ENCODE peak calls at places on chromosomes 12 and 14, in nine cellular contexts. One of them, this sample, is unnamed.
A peak's percentile ranks its signal among the peaks of the same experiment; 100 is the strongest.

GRCh38 chr14:26597136-26598080 is at the start of gene NOVA1:
- DNase-seq in ACHN: peak; percentile 14
- DNase-seq in pulmonary artery endothelial cell: no peak
- DNase-seq in T1000: peak; percentile 6
- DNase-seq in activated CD8-positive, alpha-beta memory T cell treated with anti-CD3 and anti-CD28 coated beads for 24 hours: no peak
- DNase-seq in activated T-helper 1 cell treated with anti-CD3 and anti-CD28 coated beads, Interleukin-12 subunit alpha, Interleukin-12 subunit beta, Interleukin-2, Interleukin-4 antibody, amounts not matched to agents 30 ng/mL and 10 ng/mL and 1 ng/mL, durations not matched to agents 14 hours and 24 hours and 36 hours: no peak
- DNase-seq in activated gamma-delta T cell treated with Interleukin-2 at 50 U/mL for 16 hours: no peak
- DNase-seq in mucosa of descending colon: peak; percentile 28
- DNase-seq in memory B cell: no peak
- DNase-seq in this sample: no peak

GRCh38 chr14:24941719-24942118 is 108.2 kb downstream of the STXBP6 start:
- DNase-seq in ACHN: no peak
- DNase-seq in pulmonary artery endothelial cell: no peak
- DNase-seq in T1000: no peak
- DNase-seq in activated CD8-positive, alpha-beta memory T cell treated with anti-CD3 and anti-CD28 coated beads for 24 hours: no peak
- DNase-seq in activated T-helper 1 cell treated with anti-CD3 and anti-CD28 coated beads, Interleukin-12 subunit alpha, Interleukin-12 subunit beta, Interleukin-2, Interleukin-4 antibody, amounts not matched to agents 30 ng/mL and 10 ng/mL and 1 ng/mL, durations not matched to agents 14 hours and 24 hours and 36 hours: no peak
- DNase-seq in activated gamma-delta T cell treated with Interleukin-2 at 50 U/mL for 16 hours: no peak
- DNase-seq in mucosa of descending colon: peak; percentile 72
- DNase-seq in memory B cell: no peak
- DNase-seq in this sample: no peak

GRCh38 chr14:32559048-32559447 is 229.9 kb downstream of the AKAP6 start:
- DNase-seq in ACHN: no peak
- DNase-seq in pulmonary artery endothelial cell: no peak
- DNase-seq in T1000: no peak
- DNase-seq in activated CD8-positive, alpha-beta memory T cell treated with anti-CD3 and anti-CD28 coated beads for 24 hours: no peak
- DNase-seq in activated T-helper 1 cell treated with anti-CD3 and anti-CD28 coated beads, Interleukin-12 subunit alpha, Interleukin-12 subunit beta, Interleukin-2, Interleukin-4 antibody, amounts not matched to agents 30 ng/mL and 10 ng/mL and 1 ng/mL, durations not matched to agents 14 hours and 24 hours and 36 hours: no peak
- DNase-seq in activated gamma-delta T cell treated with Interleukin-2 at 50 U/mL for 16 hours: no peak
- DNase-seq in mucosa of descending colon: no peak
- DNase-seq in memory B cell: no peak
- DNase-seq in this sample: no peak

GRCh38 chr12:120758798-120759590 is 33.4 kb downstream of the ACADS start:
- DNase-seq in ACHN: no peak
- DNase-seq in pulmonary artery endothelial cell: no peak
- DNase-seq in T1000: no peak
- DNase-seq in activated CD8-positive, alpha-beta memory T cell treated with anti-CD3 and anti-CD28 coated beads for 24 hours: no peak
- DNase-seq in activated T-helper 1 cell treated with anti-CD3 and anti-CD28 coated beads, Interleukin-12 subunit alpha, Interleukin-12 subunit beta, Interleukin-2, Interleukin-4 antibody, amounts not matched to agents 30 ng/mL and 10 ng/mL and 1 ng/mL, durations not matched to agents 14 hours and 24 hours and 36 hours: no peak
- DNase-seq in activated gamma-delta T cell treated with Interleukin-2 at 50 U/mL for 16 hours: no peak
- DNase-seq in mucosa of descending colon: no peak
- DNase-seq in memory B cell: no peak
- DNase-seq in this sample: no peak

GRCh38 chr14:91058017-91058675 is 2.3 kb downstream of the RPS6KA5 start:
- DNase-seq in ACHN: peak; percentile 80
- DNase-seq in pulmonary artery endothelial cell: no peak
- DNase-seq in T1000: no peak
- DNase-seq in activated CD8-positive, alpha-beta memory T cell treated with anti-CD3 and anti-CD28 coated beads for 24 hours: no peak
- DNase-seq in activated T-helper 1 cell treated with anti-CD3 and anti-CD28 coated beads, Interleukin-12 subunit alpha, Interleukin-12 subunit beta, Interleukin-2, Interleukin-4 antibody, amounts not matched to agents 30 ng/mL and 10 ng/mL and 1 ng/mL, durations not matched to agents 14 hours and 24 hours and 36 hours: no peak
- DNase-seq in activated gamma-delta T cell treated with Interleukin-2 at 50 U/mL for 16 hours: no peak
- DNase-seq in mucosa of descending colon: no peak
- DNase-seq in memory B cell: no peak
- DNase-seq in this sample: no peak

GRCh38 chr14:103319422-103319821 is 14.6 kb upstream of the EIF5 start:
- DNase-seq in ACHN: no peak
- DNase-seq in pulmonary artery endothelial cell: no peak
- DNase-seq in T1000: no peak
- DNase-seq in activated CD8-positive, alpha-beta memory T cell treated with anti-CD3 and anti-CD28 coated beads for 24 hours: no peak
- DNase-seq in activated T-helper 1 cell treated with anti-CD3 and anti-CD28 coated beads, Interleukin-12 subunit alpha, Interleukin-12 subunit beta, Interleukin-2, Interleukin-4 antibody, amounts not matched to agents 30 ng/mL and 10 ng/mL and 1 ng/mL, durations not matched to agents 14 hours and 24 hours and 36 hours: no peak
- DNase-seq in activated gamma-delta T cell treated with Interleukin-2 at 50 U/mL for 16 hours: no peak
- DNase-seq in mucosa of descending colon: no peak
- DNase-seq in memory B cell: no peak
- DNase-seq in this sample: no peak

GRCh38 chr12:100668939-100669536 is 95.6 kb downstream of the GAS2L3 start:
- DNase-seq in ACHN: peak; percentile 85
- DNase-seq in pulmonary artery endothelial cell: peak; percentile 43
- DNase-seq in T1000: peak; percentile 57
- DNase-seq in activated CD8-positive, alpha-beta memory T cell treated with anti-CD3 and anti-CD28 coated beads for 24 hours: peak; percentile 73
- DNase-seq in activated T-helper 1 cell treated with anti-CD3 and anti-CD28 coated beads, Interleukin-12 subunit alpha, Interleukin-12 subunit beta, Interleukin-2, Interleukin-4 antibody, amounts not matched to agents 30 ng/mL and 10 ng/mL and 1 ng/mL, durations not matched to agents 14 hours and 24 hours and 36 hours: peak; percentile 10
- DNase-seq in activated gamma-delta T cell treated with Interleukin-2 at 50 U/mL for 16 hours: no peak
- DNase-seq in mucosa of descending colon: peak; percentile 92
- DNase-seq in memory B cell: peak; percentile 9
- DNase-seq in this sample: peak; percentile 48

GRCh38 chr14:80425686-80426085 is 214.4 kb upstream of the DIO2 start:
- DNase-seq in ACHN: peak; percentile 67
- DNase-seq in pulmonary artery endothelial cell: peak; percentile 49
- DNase-seq in T1000: peak; percentile 69
- DNase-seq in activated CD8-positive, alpha-beta memory T cell treated with anti-CD3 and anti-CD28 coated beads for 24 hours: no peak
- DNase-seq in activated T-helper 1 cell treated with anti-CD3 and anti-CD28 coated beads, Interleukin-12 subunit alpha, Interleukin-12 subunit beta, Interleukin-2, Interleukin-4 antibody, amounts not matched to agents 30 ng/mL and 10 ng/mL and 1 ng/mL, durations not matched to agents 14 hours and 24 hours and 36 hours: no peak
- DNase-seq in activated gamma-delta T cell treated with Interleukin-2 at 50 U/mL for 16 hours: no peak
- DNase-seq in mucosa of descending colon: no peak
- DNase-seq in memory B cell: no peak
- DNase-seq in this sample: no peak

GRCh38 chr14:101481557-101481956 is 79.7 kb upstream of the DIO3 start:
- DNase-seq in ACHN: no peak
- DNase-seq in pulmonary artery endothelial cell: no peak
- DNase-seq in T1000: no peak
- DNase-seq in activated CD8-positive, alpha-beta memory T cell treated with anti-CD3 and anti-CD28 coated beads for 24 hours: no peak
- DNase-seq in activated T-helper 1 cell treated with anti-CD3 and anti-CD28 coated beads, Interleukin-12 subunit alpha, Interleukin-12 subunit beta, Interleukin-2, Interleukin-4 antibody, amounts not matched to agents 30 ng/mL and 10 ng/mL and 1 ng/mL, durations not matched to agents 14 hours and 24 hours and 36 hours: no peak
- DNase-seq in activated gamma-delta T cell treated with Interleukin-2 at 50 U/mL for 16 hours: no peak
- DNase-seq in mucosa of descending colon: no peak
- DNase-seq in memory B cell: no peak
- DNase-seq in this sample: no peak

GRCh38 chr14:27392153-27392552 is 794.3 kb upstream of the NOVA1 start:
- DNase-seq in ACHN: no peak
- DNase-seq in pulmonary artery endothelial cell: peak; percentile 13
- DNase-seq in T1000: no peak
- DNase-seq in activated CD8-positive, alpha-beta memory T cell treated with anti-CD3 and anti-CD28 coated beads for 24 hours: no peak
- DNase-seq in activated T-helper 1 cell treated with anti-CD3 and anti-CD28 coated beads, Interleukin-12 subunit alpha, Interleukin-12 subunit beta, Interleukin-2, Interleukin-4 antibody, amounts not matched to agents 30 ng/mL and 10 ng/mL and 1 ng/mL, durations not matched to agents 14 hours and 24 hours and 36 hours: no peak
- DNase-seq in activated gamma-delta T cell treated with Interleukin-2 at 50 U/mL for 16 hours: no peak
- DNase-seq in mucosa of descending colon: no peak
- DNase-seq in memory B cell: no peak
- DNase-seq in this sample: no peak

GRCh38 chr14:25537846-25538455 is 488.0 kb upstream of the STXBP6 start:
- DNase-seq in ACHN: peak; percentile 51
- DNase-seq in pulmonary artery endothelial cell: no peak
- DNase-seq in T1000: no peak
- DNase-seq in activated CD8-positive, alpha-beta memory T cell treated with anti-CD3 and anti-CD28 coated beads for 24 hours: no peak
- DNase-seq in activated T-helper 1 cell treated with anti-CD3 and anti-CD28 coated beads, Interleukin-12 subunit alpha, Interleukin-12 subunit beta, Interleukin-2, Interleukin-4 antibody, amounts not matched to agents 30 ng/mL and 10 ng/mL and 1 ng/mL, durations not matched to agents 14 hours and 24 hours and 36 hours: no peak
- DNase-seq in activated gamma-delta T cell treated with Interleukin-2 at 50 U/mL for 16 hours: no peak
- DNase-seq in mucosa of descending colon: peak; percentile 69
- DNase-seq in memory B cell: no peak
- DNase-seq in this sample: no peak

GRCh38 chr14:51554953-51555352 is 96.8 kb upstream of the FRMD6 start:
- DNase-seq in ACHN: peak; percentile 72
- DNase-seq in pulmonary artery endothelial cell: no peak
- DNase-seq in T1000: peak; percentile 3
- DNase-seq in activated CD8-positive, alpha-beta memory T cell treated with anti-CD3 and anti-CD28 coated beads for 24 hours: no peak
- DNase-seq in activated T-helper 1 cell treated with anti-CD3 and anti-CD28 coated beads, Interleukin-12 subunit alpha, Interleukin-12 subunit beta, Interleukin-2, Interleukin-4 antibody, amounts not matched to agents 30 ng/mL and 10 ng/mL and 1 ng/mL, durations not matched to agents 14 hours and 24 hours and 36 hours: no peak
- DNase-seq in activated gamma-delta T cell treated with Interleukin-2 at 50 U/mL for 16 hours: no peak
- DNase-seq in mucosa of descending colon: no peak
- DNase-seq in memory B cell: no peak
- DNase-seq in this sample: no peak

GRCh38 chr12:96044017-96044985 is 8.9 kb upstream of the LTA4H start:
- DNase-seq in ACHN: no peak
- DNase-seq in pulmonary artery endothelial cell: no peak
- DNase-seq in T1000: no peak
- DNase-seq in activated CD8-positive, alpha-beta memory T cell treated with anti-CD3 and anti-CD28 coated beads for 24 hours: no peak
- DNase-seq in activated T-helper 1 cell treated with anti-CD3 and anti-CD28 coated beads, Interleukin-12 subunit alpha, Interleukin-12 subunit beta, Interleukin-2, Interleukin-4 antibody, amounts not matched to agents 30 ng/mL and 10 ng/mL and 1 ng/mL, durations not matched to agents 14 hours and 24 hours and 36 hours: no peak
- DNase-seq in activated gamma-delta T cell treated with Interleukin-2 at 50 U/mL for 16 hours: no peak
- DNase-seq in mucosa of descending colon: no peak
- DNase-seq in memory B cell: no peak
- DNase-seq in this sample: no peak

GRCh38 chr12:50618864-50619609 is 114.3 kb downstream of the DIP2B start:
- DNase-seq in ACHN: peak; percentile 77
- DNase-seq in pulmonary artery endothelial cell: no peak
- DNase-seq in T1000: no peak
- DNase-seq in activated CD8-positive, alpha-beta memory T cell treated with anti-CD3 and anti-CD28 coated beads for 24 hours: no peak
- DNase-seq in activated T-helper 1 cell treated with anti-CD3 and anti-CD28 coated beads, Interleukin-12 subunit alpha, Interleukin-12 subunit beta, Interleukin-2, Interleukin-4 antibody, amounts not matched to agents 30 ng/mL and 10 ng/mL and 1 ng/mL, durations not matched to agents 14 hours and 24 hours and 36 hours: no peak
- DNase-seq in activated gamma-delta T cell treated with Interleukin-2 at 50 U/mL for 16 hours: no peak
- DNase-seq in mucosa of descending colon: no peak
- DNase-seq in memory B cell: no peak
- DNase-seq in this sample: no peak

GRCh38 chr12:88325076-88325827 is 183.1 kb downstream of the TMTC3 start:
- DNase-seq in ACHN: peak; percentile 66
- DNase-seq in pulmonary artery endothelial cell: peak; percentile 46
- DNase-seq in T1000: peak; percentile 99
- DNase-seq in activated CD8-positive, alpha-beta memory T cell treated with anti-CD3 and anti-CD28 coated beads for 24 hours: no peak
- DNase-seq in activated T-helper 1 cell treated with anti-CD3 and anti-CD28 coated beads, Interleukin-12 subunit alpha, Interleukin-12 subunit beta, Interleukin-2, Interleukin-4 antibody, amounts not matched to agents 30 ng/mL and 10 ng/mL and 1 ng/mL, durations not matched to agents 14 hours and 24 hours and 36 hours: no peak
- DNase-seq in activated gamma-delta T cell treated with Interleukin-2 at 50 U/mL for 16 hours: no peak
- DNase-seq in mucosa of descending colon: peak; percentile 11
- DNase-seq in memory B cell: no peak
- DNase-seq in this sample: no peak

GRCh38 chr12:52622349-52622748 is 4.0 kb upstream of the KRT73 start:
- DNase-seq in ACHN: no peak
- DNase-seq in pulmonary artery endothelial cell: no peak
- DNase-seq in T1000: no peak
- DNase-seq in activated CD8-positive, alpha-beta memory T cell treated with anti-CD3 and anti-CD28 coated beads for 24 hours: peak; percentile 24
- DNase-seq in activated T-helper 1 cell treated with anti-CD3 and anti-CD28 coated beads, Interleukin-12 subunit alpha, Interleukin-12 subunit beta, Interleukin-2, Interleukin-4 antibody, amounts not matched to agents 30 ng/mL and 10 ng/mL and 1 ng/mL, durations not matched to agents 14 hours and 24 hours and 36 hours: no peak
- DNase-seq in activated gamma-delta T cell treated with Interleukin-2 at 50 U/mL for 16 hours: no peak
- DNase-seq in mucosa of descending colon: no peak
- DNase-seq in memory B cell: no peak
- DNase-seq in this sample: no peak

GRCh38 chr12:68406134-68406576 is 74.0 kb upstream of the MDM1 start:
- DNase-seq in ACHN: peak; percentile 27
- DNase-seq in pulmonary artery endothelial cell: peak; percentile 90
- DNase-seq in T1000: peak; percentile 14
- DNase-seq in activated CD8-positive, alpha-beta memory T cell treated with anti-CD3 and anti-CD28 coated beads for 24 hours: no peak
- DNase-seq in activated T-helper 1 cell treated with anti-CD3 and anti-CD28 coated beads, Interleukin-12 subunit alpha, Interleukin-12 subunit beta, Interleukin-2, Interleukin-4 antibody, amounts not matched to agents 30 ng/mL and 10 ng/mL and 1 ng/mL, durations not matched to agents 14 hours and 24 hours and 36 hours: no peak
- DNase-seq in activated gamma-delta T cell treated with Interleukin-2 at 50 U/mL for 16 hours: no peak
- DNase-seq in mucosa of descending colon: peak; percentile 93
- DNase-seq in memory B cell: no peak
- DNase-seq in this sample: no peak

GRCh38 chr14:28609228-28609828 is 157.3 kb upstream of the FOXG1 start:
- DNase-seq in ACHN: peak; percentile 48
- DNase-seq in pulmonary artery endothelial cell: peak; percentile 19
- DNase-seq in T1000: peak; percentile 41
- DNase-seq in activated CD8-positive, alpha-beta memory T cell treated with anti-CD3 and anti-CD28 coated beads for 24 hours: no peak
- DNase-seq in activated T-helper 1 cell treated with anti-CD3 and anti-CD28 coated beads, Interleukin-12 subunit alpha, Interleukin-12 subunit beta, Interleukin-2, Interleukin-4 antibody, amounts not matched to agents 30 ng/mL and 10 ng/mL and 1 ng/mL, durations not matched to agents 14 hours and 24 hours and 36 hours: no peak
- DNase-seq in activated gamma-delta T cell treated with Interleukin-2 at 50 U/mL for 16 hours: no peak
- DNase-seq in mucosa of descending colon: peak; percentile 64
- DNase-seq in memory B cell: no peak
- DNase-seq in this sample: no peak

GRCh38 chr12:119328111-119328510 is 6.4 kb upstream of the CCDC60 start:
- DNase-seq in ACHN: peak; percentile 38
- DNase-seq in pulmonary artery endothelial cell: no peak
- DNase-seq in T1000: no peak
- DNase-seq in activated CD8-positive, alpha-beta memory T cell treated with anti-CD3 and anti-CD28 coated beads for 24 hours: no peak
- DNase-seq in activated T-helper 1 cell treated with anti-CD3 and anti-CD28 coated beads, Interleukin-12 subunit alpha, Interleukin-12 subunit beta, Interleukin-2, Interleukin-4 antibody, amounts not matched to agents 30 ng/mL and 10 ng/mL and 1 ng/mL, durations not matched to agents 14 hours and 24 hours and 36 hours: no peak
- DNase-seq in activated gamma-delta T cell treated with Interleukin-2 at 50 U/mL for 16 hours: no peak
- DNase-seq in mucosa of descending colon: peak; percentile 33
- DNase-seq in memory B cell: no peak
- DNase-seq in this sample: no peak

GRCh38 chr12:94982456-94982855 is 21.0 kb downstream of the NDUFA12 start:
- DNase-seq in ACHN: peak; percentile 63
- DNase-seq in pulmonary artery endothelial cell: no peak
- DNase-seq in T1000: no peak
- DNase-seq in activated CD8-positive, alpha-beta memory T cell treated with anti-CD3 and anti-CD28 coated beads for 24 hours: no peak
- DNase-seq in activated T-helper 1 cell treated with anti-CD3 and anti-CD28 coated beads, Interleukin-12 subunit alpha, Interleukin-12 subunit beta, Interleukin-2, Interleukin-4 antibody, amounts not matched to agents 30 ng/mL and 10 ng/mL and 1 ng/mL, durations not matched to agents 14 hours and 24 hours and 36 hours: no peak
- DNase-seq in activated gamma-delta T cell treated with Interleukin-2 at 50 U/mL for 16 hours: no peak
- DNase-seq in mucosa of descending colon: no peak
- DNase-seq in memory B cell: no peak
- DNase-seq in this sample: no peak

GRCh38 chr14:94113073-94113472 is 2.5 kb downstream of the IFI27 start:
- DNase-seq in ACHN: no peak
- DNase-seq in pulmonary artery endothelial cell: no peak
- DNase-seq in T1000: no peak
- DNase-seq in activated CD8-positive, alpha-beta memory T cell treated with anti-CD3 and anti-CD28 coated beads for 24 hours: no peak
- DNase-seq in activated T-helper 1 cell treated with anti-CD3 and anti-CD28 coated beads, Interleukin-12 subunit alpha, Interleukin-12 subunit beta, Interleukin-2, Interleukin-4 antibody, amounts not matched to agents 30 ng/mL and 10 ng/mL and 1 ng/mL, durations not matched to agents 14 hours and 24 hours and 36 hours: no peak
- DNase-seq in activated gamma-delta T cell treated with Interleukin-2 at 50 U/mL for 16 hours: no peak
- DNase-seq in mucosa of descending colon: no peak
- DNase-seq in memory B cell: no peak
- DNase-seq in this sample: no peak

GRCh38 chr12:100445081-100445481 is 28.6 kb upstream of the NR1H4 start:
- DNase-seq in ACHN: no peak
- DNase-seq in pulmonary artery endothelial cell: no peak
- DNase-seq in T1000: no peak
- DNase-seq in activated CD8-positive, alpha-beta memory T cell treated with anti-CD3 and anti-CD28 coated beads for 24 hours: no peak
- DNase-seq in activated T-helper 1 cell treated with anti-CD3 and anti-CD28 coated beads, Interleukin-12 subunit alpha, Interleukin-12 subunit beta, Interleukin-2, Interleukin-4 antibody, amounts not matched to agents 30 ng/mL and 10 ng/mL and 1 ng/mL, durations not matched to agents 14 hours and 24 hours and 36 hours: no peak
- DNase-seq in activated gamma-delta T cell treated with Interleukin-2 at 50 U/mL for 16 hours: no peak
- DNase-seq in mucosa of descending colon: no peak
- DNase-seq in memory B cell: no peak
- DNase-seq in this sample: no peak

GRCh38 chr14:63603749-63604277 is 37.9 kb downstream of the WDR89 start:
- DNase-seq in ACHN: no peak
- DNase-seq in pulmonary artery endothelial cell: no peak
- DNase-seq in T1000: no peak
- DNase-seq in activated CD8-positive, alpha-beta memory T cell treated with anti-CD3 and anti-CD28 coated beads for 24 hours: no peak
- DNase-seq in activated T-helper 1 cell treated with anti-CD3 and anti-CD28 coated beads, Interleukin-12 subunit alpha, Interleukin-12 subunit beta, Interleukin-2, Interleukin-4 antibody, amounts not matched to agents 30 ng/mL and 10 ng/mL and 1 ng/mL, durations not matched to agents 14 hours and 24 hours and 36 hours: no peak
- DNase-seq in activated gamma-delta T cell treated with Interleukin-2 at 50 U/mL for 16 hours: no peak
- DNase-seq in mucosa of descending colon: no peak
- DNase-seq in memory B cell: no peak
- DNase-seq in this sample: no peak

GRCh38 chr12:67909091-67909531 is 80.1 kb upstream of the IFNG-AS1 start:
- DNase-seq in ACHN: peak; percentile 87
- DNase-seq in pulmonary artery endothelial cell: no peak
- DNase-seq in T1000: peak; percentile 11
- DNase-seq in activated CD8-positive, alpha-beta memory T cell treated with anti-CD3 and anti-CD28 coated beads for 24 hours: no peak
- DNase-seq in activated T-helper 1 cell treated with anti-CD3 and anti-CD28 coated beads, Interleukin-12 subunit alpha, Interleukin-12 subunit beta, Interleukin-2, Interleukin-4 antibody, amounts not matched to agents 30 ng/mL and 10 ng/mL and 1 ng/mL, durations not matched to agents 14 hours and 24 hours and 36 hours: no peak
- DNase-seq in activated gamma-delta T cell treated with Interleukin-2 at 50 U/mL for 16 hours: no peak
- DNase-seq in mucosa of descending colon: no peak
- DNase-seq in memory B cell: no peak
- DNase-seq in this sample: no peak

GRCh38 chr12:124605150-124605549 is 37.7 kb upstream of the NCOR2 start:
- DNase-seq in ACHN: no peak
- DNase-seq in pulmonary artery endothelial cell: no peak
- DNase-seq in T1000: no peak
- DNase-seq in activated CD8-positive, alpha-beta memory T cell treated with anti-CD3 and anti-CD28 coated beads for 24 hours: no peak
- DNase-seq in activated T-helper 1 cell treated with anti-CD3 and anti-CD28 coated beads, Interleukin-12 subunit alpha, Interleukin-12 subunit beta, Interleukin-2, Interleukin-4 antibody, amounts not matched to agents 30 ng/mL and 10 ng/mL and 1 ng/mL, durations not matched to agents 14 hours and 24 hours and 36 hours: no peak
- DNase-seq in activated gamma-delta T cell treated with Interleukin-2 at 50 U/mL for 16 hours: no peak
- DNase-seq in mucosa of descending colon: no peak
- DNase-seq in memory B cell: no peak
- DNase-seq in this sample: no peak

GRCh38 chr14:53356361-53357150 is 203.4 kb upstream of the DDHD1 start:
- DNase-seq in ACHN: no peak
- DNase-seq in pulmonary artery endothelial cell: no peak
- DNase-seq in T1000: no peak
- DNase-seq in activated CD8-positive, alpha-beta memory T cell treated with anti-CD3 and anti-CD28 coated beads for 24 hours: no peak
- DNase-seq in activated T-helper 1 cell treated with anti-CD3 and anti-CD28 coated beads, Interleukin-12 subunit alpha, Interleukin-12 subunit beta, Interleukin-2, Interleukin-4 antibody, amounts not matched to agents 30 ng/mL and 10 ng/mL and 1 ng/mL, durations not matched to agents 14 hours and 24 hours and 36 hours: no peak
- DNase-seq in activated gamma-delta T cell treated with Interleukin-2 at 50 U/mL for 16 hours: no peak
- DNase-seq in mucosa of descending colon: no peak
- DNase-seq in memory B cell: no peak
- DNase-seq in this sample: no peak

GRCh38 chr12:116459921-116460666 is 99.1 kb upstream of the MAP1LC3B2 start:
- DNase-seq in ACHN: no peak
- DNase-seq in pulmonary artery endothelial cell: no peak
- DNase-seq in T1000: no peak
- DNase-seq in activated CD8-positive, alpha-beta memory T cell treated with anti-CD3 and anti-CD28 coated beads for 24 hours: no peak
- DNase-seq in activated T-helper 1 cell treated with anti-CD3 and anti-CD28 coated beads, Interleukin-12 subunit alpha, Interleukin-12 subunit beta, Interleukin-2, Interleukin-4 antibody, amounts not matched to agents 30 ng/mL and 10 ng/mL and 1 ng/mL, durations not matched to agents 14 hours and 24 hours and 36 hours: no peak
- DNase-seq in activated gamma-delta T cell treated with Interleukin-2 at 50 U/mL for 16 hours: no peak
- DNase-seq in mucosa of descending colon: peak; percentile 28
- DNase-seq in memory B cell: no peak
- DNase-seq in this sample: no peak

GRCh38 chr12:18246057-18246456 is 15.3 kb upstream of the PIK3C2G start:
- DNase-seq in ACHN: no peak
- DNase-seq in pulmonary artery endothelial cell: no peak
- DNase-seq in T1000: no peak
- DNase-seq in activated CD8-positive, alpha-beta memory T cell treated with anti-CD3 and anti-CD28 coated beads for 24 hours: no peak
- DNase-seq in activated T-helper 1 cell treated with anti-CD3 and anti-CD28 coated beads, Interleukin-12 subunit alpha, Interleukin-12 subunit beta, Interleukin-2, Interleukin-4 antibody, amounts not matched to agents 30 ng/mL and 10 ng/mL and 1 ng/mL, durations not matched to agents 14 hours and 24 hours and 36 hours: no peak
- DNase-seq in activated gamma-delta T cell treated with Interleukin-2 at 50 U/mL for 16 hours: no peak
- DNase-seq in mucosa of descending colon: no peak
- DNase-seq in memory B cell: no peak
- DNase-seq in this sample: no peak

GRCh38 chr12:81573228-81573627 is 185.9 kb downstream of the PPFIA2 start:
- DNase-seq in ACHN: peak; percentile 33
- DNase-seq in pulmonary artery endothelial cell: no peak
- DNase-seq in T1000: no peak
- DNase-seq in activated CD8-positive, alpha-beta memory T cell treated with anti-CD3 and anti-CD28 coated beads for 24 hours: no peak
- DNase-seq in activated T-helper 1 cell treated with anti-CD3 and anti-CD28 coated beads, Interleukin-12 subunit alpha, Interleukin-12 subunit beta, Interleukin-2, Interleukin-4 antibody, amounts not matched to agents 30 ng/mL and 10 ng/mL and 1 ng/mL, durations not matched to agents 14 hours and 24 hours and 36 hours: no peak
- DNase-seq in activated gamma-delta T cell treated with Interleukin-2 at 50 U/mL for 16 hours: no peak
- DNase-seq in mucosa of descending colon: no peak
- DNase-seq in memory B cell: no peak
- DNase-seq in this sample: no peak

GRCh38 chr14:64303471-64303917 is 9.3 kb upstream of the ESR2 start:
- DNase-seq in ACHN: peak; percentile 66
- DNase-seq in pulmonary artery endothelial cell: peak; percentile 19
- DNase-seq in T1000: no peak
- DNase-seq in activated CD8-positive, alpha-beta memory T cell treated with anti-CD3 and anti-CD28 coated beads for 24 hours: peak; percentile 57
- DNase-seq in activated T-helper 1 cell treated with anti-CD3 and anti-CD28 coated beads, Interleukin-12 subunit alpha, Interleukin-12 subunit beta, Interleukin-2, Interleukin-4 antibody, amounts not matched to agents 30 ng/mL and 10 ng/mL and 1 ng/mL, durations not matched to agents 14 hours and 24 hours and 36 hours: no peak
- DNase-seq in activated gamma-delta T cell treated with Interleukin-2 at 50 U/mL for 16 hours: no peak
- DNase-seq in mucosa of descending colon: no peak
- DNase-seq in memory B cell: peak; percentile 40
- DNase-seq in this sample: peak; percentile 36

GRCh38 chr14:75822522-75823288 is 159.1 kb downstream of the TGFB3 start:
- DNase-seq in ACHN: peak; percentile 40
- DNase-seq in pulmonary artery endothelial cell: no peak
- DNase-seq in T1000: no peak
- DNase-seq in activated CD8-positive, alpha-beta memory T cell treated with anti-CD3 and anti-CD28 coated beads for 24 hours: no peak
- DNase-seq in activated T-helper 1 cell treated with anti-CD3 and anti-CD28 coated beads, Interleukin-12 subunit alpha, Interleukin-12 subunit beta, Interleukin-2, Interleukin-4 antibody, amounts not matched to agents 30 ng/mL and 10 ng/mL and 1 ng/mL, durations not matched to agents 14 hours and 24 hours and 36 hours: no peak
- DNase-seq in activated gamma-delta T cell treated with Interleukin-2 at 50 U/mL for 16 hours: no peak
- DNase-seq in mucosa of descending colon: no peak
- DNase-seq in memory B cell: no peak
- DNase-seq in this sample: no peak

This sample was measured in GM19239.